ENCODE peak calls at places on chromosomes 12 and 14, in five cellular contexts. M is fibroblast of mammary gland; O is RWPE1; C is HuH-7.5; I is activated CD4-positive, alpha-beta T cell treated with anti-CD3 and anti-CD28 coated beads, Interleukin-2, amount 50 U/mL, for 48 hours. U is an unnamed sample.

GRCh38 chr12:95624544-95624943 is 73.3 kb upstream of the USP44 start:
- DNase-seq in I (no peak), C (no peak), O (no peak), M (no peak), U (peak)

GRCh38 chr12:7937867-7938506 is 2.0 kb upstream of the SLC2A3 start:
- DNase-seq in I (no peak), M (peak), O (no peak), C (no peak), U (no peak)

GRCh38 chr14:101835166-101835557 is 73.7 kb downstream of the PPP2R5C start:
- DNase-seq in O (peak), M (peak), I (no peak), C (no peak), U (no peak)

GRCh38 chr12:12788131-12788530 is 2.7 kb downstream of the APOLD1 start:
- DNase-seq in M (peak), C (no peak), O (no peak), I (no peak), U (no peak)

GRCh38 chr14:51086044-51086443 is 8.9 kb downstream of the TRIM9 start:
- DNase-seq in C (no peak), O (no peak), M (no peak), I (no peak), U (no peak)

GRCh38 chr12:109951751-109952150 is 44.4 kb downstream of the GIT2 start:
- DNase-seq in M (peak), I (no peak), O (peak), C (no peak), U (peak)

GRCh38 chr14:99784508-99784907 is 8.7 kb upstream of the EML1 start:
- DNase-seq in O (no peak), I (no peak), C (peak), M (no peak), U (peak)

GRCh38 chr14:22403286-22403685 is 185.7 kb downstream of the DAD1 start:
- DNase-seq in C (no peak), M (no peak), I (no peak), O (no peak), U (peak)

GRCh38 chr14:51939727-51940126 is 49.6 kb upstream of the RTRAF start:
- DNase-seq in I (no peak), O (no peak), C (no peak), M (peak), U (peak)

U was measured in amniotic epithelial cell.